ENCODE peak calls at places on chromosomes 11 and 22, in four cellular contexts. L is GM12878, J is GM12891, S is K562. G is an unnamed sample.

GRCh38 chr11:87501388-87501787 is 463.7 kb downstream of the TMEM135 start:
- DNase-seq in L (no peak), S (no peak), J (no peak), G (no peak)

GRCh38 chr22:23565288-23565941 is 14.7 kb downstream of the IGLL1 start:
- DNase-seq in S (no peak), L (no peak), J (no peak), G (peak)

GRCh38 chr22:29202231-29203192 is 3.2 kb upstream of the EMID1 start:
- DNase-seq in L (peak), S (peak), J (peak), G (peak)

GRCh38 chr11:104328514-104328912 is 164.6 kb upstream of the PDGFD start:
- DNase-seq in J (no peak), S (no peak), L (no peak), G (no peak)

GRCh38 chr22:46421272-46421671 is 85.8 kb downstream of the TRMU start:
- DNase-seq in S (no peak), J (peak), L (peak), G (no peak)

GRCh38 chr11:77158041-77158695 is 30.1 kb downstream of the MYO7A start:
- DNase-seq in S (no peak), J (no peak), L (no peak), G (no peak)

GRCh38 chr11:93743316-93743715 is 1.8 kb downstream of the C11orf54 start:
- DNase-seq in J (no peak), S (no peak), L (no peak), G (no peak)

GRCh38 chr11:65078151-65078550 is 5.7 kb downstream of the CDCA5 start:
- DNase-seq in L (no peak), J (peak), S (peak), G (peak)

GRCh38 chr11:95611827-95612226 is 177.8 kb downstream of the FAM76B start:
- DNase-seq in S (no peak), J (no peak), L (no peak), G (no peak)

GRCh38 chr11:91350931-91351330 is 873.7 kb upstream of the FAT3 start:
- DNase-seq in J (no peak), S (no peak), L (no peak), G (no peak)

GRCh38 chr22:32660292-32660691 is 141.2 kb upstream of the TIMP3 start:
- DNase-seq in J (peak), S (peak), L (no peak), G (peak)

GRCh38 chr11:29448246-29448877 is 568.5 kb downstream of the KCNA4 start:
- DNase-seq in J (no peak), S (no peak), L (no peak), G (no peak)

GRCh38 chr11:72668645-72669347 is 5.4 kb downstream of the PDE2A start:
- DNase-seq in S (no peak), L (peak), J (peak), G (no peak)

GRCh38 chr22:40224702-40225101 is 47.0 kb downstream of the TNRC6B start:
- DNase-seq in J (no peak), L (no peak), S (no peak), G (no peak)

GRCh38 chr11:73047773-73048371 is 94.2 kb downstream of the FCHSD2 start:
- DNase-seq in L (peak), S (no peak), J (no peak), G (no peak)

GRCh38 chr11:8039530-8040260 is 41.3 kb upstream of the TUB start:
- DNase-seq in J (no peak), L (no peak), S (no peak), G (no peak)

GRCh38 chr22:19632671-19633148 is 81.6 kb upstream of the SEPTIN5 start:
- DNase-seq in S (no peak), J (no peak), L (no peak), G (no peak)

GRCh38 chr11:68040121-68040956 is 1.5 kb downstream of the TCIRG1 start:
- DNase-seq in S (peak), L (peak), J (peak), G (peak)

GRCh38 chr11:12155696-12156095 is 45.3 kb downstream of the MICAL2 start:
- DNase-seq in L (no peak), S (no peak), J (no peak), G (no peak)

GRCh38 chr11:30282289-30282631 is 40.6 kb upstream of the ARL14EP start:
- DNase-seq in J (no peak), S (no peak), L (peak), G (no peak)

GRCh38 chr11:67265633-67266423 is 445 bp upstream of the GRK2 start:
- DNase-seq in L (no peak), S (peak), J (peak), G (peak)

GRCh38 chr11:17991799-17992433 is 20.9 kb downstream of the SERGEF start:
- DNase-seq in S (peak), J (peak), L (no peak), G (peak)

GRCh38 chr22:37802310-37803194 is 5.2 kb upstream of the GCAT start:
- DNase-seq in J (no peak), S (peak), L (no peak), G (peak)

GRCh38 chr11:47057374-47057773 is 119.3 kb downstream of the ARFGAP2 start:
- DNase-seq in L (no peak), S (no peak), J (no peak), G (no peak)

GRCh38 chr11:47052165-47052564 is 115.6 kb downstream of the CSTPP1 start:
- DNase-seq in J (no peak), L (no peak), S (no peak), G (no peak)

GRCh38 chr11:47055534-47055933 is 119.0 kb downstream of the CSTPP1 start:
- DNase-seq in J (no peak), S (no peak), L (no peak), G (no peak)

GRCh38 chr11:47052576-47052975 is 116.0 kb downstream of the CSTPP1 start:
- DNase-seq in J (no peak), L (no peak), S (no peak), G (no peak)

DNA sequence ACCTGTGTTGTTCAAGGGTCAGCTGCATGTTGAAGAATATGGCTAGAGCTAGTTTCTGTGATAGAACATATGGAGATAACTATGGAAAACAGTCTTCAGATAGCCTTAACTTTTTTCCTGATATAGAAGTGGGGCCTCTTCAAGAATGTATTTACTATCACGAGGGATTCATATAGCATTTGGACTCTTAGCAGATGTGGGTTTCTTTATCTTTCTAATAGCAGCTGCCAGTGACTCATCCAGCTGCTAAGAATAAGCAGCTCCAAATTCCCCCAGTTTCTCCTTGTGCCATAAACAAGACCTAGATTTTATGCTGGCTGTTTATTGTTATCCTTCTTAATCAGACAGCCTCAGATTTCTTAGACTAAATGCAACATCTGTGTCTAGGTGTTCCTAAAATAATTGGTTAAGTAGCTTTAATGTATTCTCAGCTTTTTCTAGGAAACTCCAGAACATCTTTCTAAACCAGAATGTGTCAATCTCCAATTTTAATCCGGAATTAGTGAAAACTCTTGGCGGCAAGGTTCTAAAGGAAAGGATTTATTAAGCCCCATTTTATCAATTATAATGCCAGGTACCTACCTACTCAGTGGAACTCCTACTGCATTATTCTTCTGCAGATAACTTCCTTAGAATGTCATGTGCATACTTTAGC is 119.8 kb downstream of the CSTPP1 start:
- DNase-seq in J (no peak), S (peak), L (no peak), G (no peak)
- TF ChIP-seq SPI1 in J (no peak), S (no peak), L (no peak), G (no peak)

DNA sequence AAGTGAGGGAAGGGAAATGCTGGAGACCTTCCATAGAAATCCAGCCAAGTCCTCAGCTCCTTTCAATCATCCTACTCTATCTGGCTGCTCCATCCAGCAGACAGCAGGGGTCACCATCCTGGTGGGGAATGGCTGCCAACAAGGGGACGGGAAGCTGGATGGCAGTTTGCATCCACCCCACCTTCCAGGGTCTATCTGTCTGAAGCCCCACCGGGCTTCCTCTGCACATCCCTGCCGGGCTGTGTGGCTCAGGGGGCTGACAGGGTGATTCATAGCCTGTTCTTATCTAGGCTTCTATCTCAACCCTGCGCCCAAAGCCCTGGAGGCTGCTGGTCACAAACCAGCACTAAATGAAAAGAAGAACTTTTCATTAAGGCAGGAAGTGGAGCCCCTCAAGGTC is 1.1 kb downstream of the SYTL2 start:
- DNase-seq in S (peak), J (no peak), L (no peak), G (no peak)
- TF ChIP-seq SPI1 in S (no peak), J (no peak), L (no peak), G (no peak)

GRCh38 chr11:47766363-47767227 is 546 bp downstream of the FNBP4 start:
- DNase-seq in L (no peak), S (peak), J (no peak), G (no peak)
- TF ChIP-seq SPI1 in L (no peak), S (no peak), J (no peak), G (no peak)

GRCh38 chr11:44774736-44775135 is 48.0 kb downstream of the TSPAN18 start:
- DNase-seq in J (no peak), S (no peak), L (no peak), G (no peak)
- TF ChIP-seq SPI1 in J (no peak), S (no peak), L (no peak), G (no peak)